ENCODE peak calls at places on chromosome 2, in four cellular contexts. L, D, Z and S are unnamed samples.

GRCh38 chr2:153197635-153198386 is 280.8 kb downstream of the RPRM start:
- DNase-seq in L (no peak), D (no peak), Z (no peak), S (no peak)

GRCh38 chr2:233929352-233929843 is 12.2 kb downstream of the TRPM8 start:
- DNase-seq in L (peak), D (no peak), Z (no peak), S (peak)

GRCh38 chr2:121524650-121525425 is 5.8 kb upstream of the RNU4ATAC start:
- DNase-seq in L (no peak), D (peak), Z (no peak), S (no peak)

GRCh38 chr2:109487237-109487869 is 126.4 kb downstream of the SEPTIN10 start:
- DNase-seq in L (no peak), D (no peak), Z (peak), S (no peak)

GRCh38 chr2:202768284-202768683 is 103.3 kb downstream of the ICA1L start:
- DNase-seq in L (no peak), D (no peak), Z (no peak), S (no peak)

GRCh38 chr2:160301420-160301819 is 101.3 kb upstream of the ITGB6 start:
- DNase-seq in L (no peak), D (no peak), Z (peak), S (no peak)

GRCh38 chr2:155456222-155456621 is 757.7 kb downstream of the KCNJ3 start:
- DNase-seq in L (no peak), D (no peak), Z (no peak), S (no peak)

GRCh38 chr2:212346865-212347264 is 191.7 kb downstream of the ERBB4 start:
- DNase-seq in L (no peak), D (no peak), Z (no peak), S (no peak)

GRCh38 chr2:27445155-27445554 is 3.0 kb downstream of the KRTCAP3 start:
- DNase-seq in L (no peak), D (no peak), Z (no peak), S (no peak)

GRCh38 chr2:37414470-37414949 is 70.1 kb downstream of the QPCT start:
- DNase-seq in L (peak), D (no peak), Z (peak), S (peak)

GRCh38 chr2:44840186-44840850 is 101.2 kb upstream of the SIX3 start:
- DNase-seq in L (no peak), D (no peak), Z (no peak), S (no peak)

GRCh38 chr2:86788881-86789686 is 1.6 kb downstream of the CD8A start:
- DNase-seq in L (no peak), D (peak), Z (no peak), S (no peak)

GRCh38 chr2:74745766-74746165 is 88.2 kb upstream of the HK2 start:
- DNase-seq in L (no peak), D (no peak), Z (no peak), S (no peak)

GRCh38 chr2:212961255-212961654 is 190.2 kb downstream of the IKZF2 start:
- DNase-seq in L (no peak), D (no peak), Z (no peak), S (no peak)

GRCh38 chr2:3097804-3098203 is 279.8 kb downstream of the EIPR1 start:
- DNase-seq in L (no peak), D (no peak), Z (no peak), S (no peak)

GRCh38 chr2:133780099-133780996 is 212.1 kb upstream of the NCKAP5 start:
- DNase-seq in L (peak), D (peak), Z (peak), S (peak)

GRCh38 chr2:219886615-219887014 is 259.2 kb downstream of the SLC4A3 start:
- DNase-seq in L (peak), D (no peak), Z (peak), S (no peak)

GRCh38 chr2:166632616-166633015 is 138.6 kb upstream of the SCN7A start:
- DNase-seq in L (peak), D (no peak), Z (peak), S (peak)

GRCh38 chr2:71275939-71276310 is 49.0 kb upstream of the PAIP2B start:
- DNase-seq in L (no peak), D (no peak), Z (no peak), S (no peak)

GRCh38 chr2:136068828-136069227 is 49.1 kb downstream of the CXCR4 start:
- DNase-seq in L (no peak), D (no peak), Z (no peak), S (no peak)

GRCh38 chr2:118153433-118153832 is 65.2 kb downstream of the INSIG2 start:
- DNase-seq in L (no peak), D (no peak), Z (no peak), S (no peak)

GRCh38 chr2:88481937-88482336 is 29.4 kb upstream of the FOXI3 start:
- DNase-seq in L (peak), D (no peak), Z (peak), S (peak)

GRCh38 chr2:176126929-176127768 is 2.4 kb upstream of the HOXD8 start:
- DNase-seq in L (peak), D (peak), Z (no peak), S (peak)

GRCh38 chr2:29314816-29315571 is 199.8 kb downstream of the CLIP4 start:
- DNase-seq in L (peak), D (no peak), Z (no peak), S (peak)

GRCh38 chr2:121088251-121089004 is 196.6 kb downstream of the TFCP2L1 start:
- DNase-seq in L (no peak), D (peak), Z (no peak), S (peak)

GRCh38 chr2:29033172-29033571 is 41.2 kb downstream of the PCARE start:
- DNase-seq in L (peak), D (no peak), Z (peak), S (peak)

GRCh38 chr2:237677951-237678481 is 50.6 kb downstream of the LRRFIP1 start:
- DNase-seq in L (no peak), D (no peak), Z (peak), S (peak)

GRCh38 chr2:67159929-67160328 is 237.2 kb upstream of the ETAA1 start:
- DNase-seq in L (peak), D (no peak), Z (peak), S (no peak)